ENCODE peak calls at places on chromosome 13, in ten cellular contexts. C is IMR-90; R is CD8-positive, alpha-beta T cell; A is cardiac muscle cell; P is body of pancreas; M is aorta; E is prostate gland; F is breast epithelium; Q is fibroblast of lung; G is thoracic aorta. O is an unnamed sample.

GRCh38 chr13:23817833-23818232 is 71.4 kb downstream of the MIPEP start:
- DNase-seq in C (no peak), R (no peak), A (no peak), P (no peak), M (no peak), E (no peak), F (no peak), Q (no peak), G (no peak), O (no peak)

GRCh38 chr13:38213307-38213706 is 136.3 kb upstream of the UFM1 start:
- DNase-seq in C (no peak), R (no peak), A (no peak), P (no peak), M (no peak), E (no peak), F (no peak), Q (no peak), G (no peak), O (no peak)

GRCh38 chr13:95906999-95907398 is 146.2 kb downstream of the UGGT2 start:
- DNase-seq in C (no peak), R (no peak), A (no peak), P (no peak), M (no peak), E (no peak), F (no peak), Q (no peak), G (no peak), O (no peak)

GRCh38 chr13:60959427-60959826 is 456.2 kb downstream of the PCDH20 start:
- DNase-seq in C (no peak), R (no peak), A (no peak), P (no peak), M (no peak), E (no peak), F (no peak), Q (no peak), G (no peak), O (no peak)

GRCh38 chr13:108961542-108962125 is 332.2 kb downstream of the MYO16 start:
- DNase-seq in C (peak; percentile 62), R (no peak), A (peak; percentile 71), P (no peak), M (no peak), E (no peak), F (no peak), Q (peak; percentile 74), G (no peak), O (no peak)

GRCh38 chr13:113448885-113449692 is 4.2 kb downstream of the ADPRHL1 start:
- DNase-seq in C (no peak), R (peak; percentile 66), A (no peak), P (peak; percentile 91), M (peak; percentile 47), E (no peak), F (peak; percentile 55), Q (no peak), G (no peak), O (peak; percentile 68)

GRCh38 chr13:105196052-105196451 is 1339.4 kb downstream of the EFNB2 start:
- DNase-seq in C (peak; percentile 58), R (no peak), A (peak; percentile 93), P (no peak), M (no peak), E (no peak), F (no peak), Q (peak; percentile 39), G (no peak), O (peak; percentile 73)

GRCh38 chr13:50916701-50917184 is 7.2 kb downstream of the RNASEH2B start:
- DNase-seq in C (no peak), R (no peak), A (no peak), P (peak; percentile 38), M (peak; percentile 51), E (no peak), F (no peak), Q (no peak), G (no peak), O (no peak)

GRCh38 chr13:95258619-95259194 is 42.5 kb downstream of the ABCC4 start:
- DNase-seq in C (no peak), R (no peak), A (no peak), P (no peak), M (no peak), E (no peak), F (no peak), Q (no peak), G (no peak), O (no peak)

GRCh38 chr13:75368167-75368566 is 113.8 kb downstream of the TBC1D4 start:
- DNase-seq in C (peak; percentile 92), R (no peak), A (peak; percentile 93), P (no peak), M (no peak), E (peak; percentile 25), F (no peak), Q (peak; percentile 93), G (peak; percentile 14), O (no peak)

GRCh38 chr13:77516342-77516789 is 19.1 kb upstream of the SCEL start:
- DNase-seq in C (peak; percentile 44), R (no peak), A (peak; percentile 26), P (no peak), M (no peak), E (no peak), F (no peak), Q (peak; percentile 54), G (no peak), O (no peak)

GRCh38 chr13:61664821-61665705 is 249.4 kb upstream of the PCDH20 start:
- DNase-seq in C (no peak), R (no peak), A (peak; percentile 0), P (no peak), M (no peak), E (no peak), F (no peak), Q (no peak), G (no peak), O (no peak)

DNA sequence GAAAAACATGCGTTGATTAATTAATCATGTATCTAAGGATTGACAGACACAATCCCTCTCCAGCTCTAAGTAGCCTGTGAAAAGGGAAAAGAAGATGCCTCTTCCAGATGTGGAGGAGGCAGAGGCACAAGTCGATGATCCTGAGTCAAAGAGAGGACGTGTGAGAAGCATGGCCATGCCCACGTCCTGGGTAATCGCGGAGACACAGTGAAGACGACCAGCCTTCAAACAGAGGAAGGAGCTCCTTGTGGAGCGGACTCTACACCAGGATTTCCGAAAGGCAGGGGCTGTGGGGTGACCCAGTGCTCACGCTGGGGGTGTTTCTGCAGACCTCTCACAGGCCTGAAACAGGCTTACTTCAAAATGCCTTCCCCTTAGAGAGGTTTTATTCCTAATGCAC is 70.5 kb downstream of the COL4A1 start:
- DNase-seq in C (no peak), R (no peak), A (no peak), P (no peak), M (no peak), E (no peak), F (no peak), Q (no peak), G (no peak), O (no peak)
- H3K4me1 ChIP-seq in C (peaks cover 23% of the 10 kb centered on the region), R (no peaks in the 10 kb centered on the region), A (peaks cover 18% of the 10 kb centered on the region), P (peaks cover 18% of the 10 kb centered on the region), M (peaks cover 4% of the 10 kb centered on the region), E (no peaks in the 10 kb centered on the region), F (no peaks in the 10 kb centered on the region), Q (peaks cover 34% of the 10 kb centered on the region), G (peaks cover 91% of the 10 kb centered on the region), O (no peaks in the 10 kb centered on the region)

DNA sequence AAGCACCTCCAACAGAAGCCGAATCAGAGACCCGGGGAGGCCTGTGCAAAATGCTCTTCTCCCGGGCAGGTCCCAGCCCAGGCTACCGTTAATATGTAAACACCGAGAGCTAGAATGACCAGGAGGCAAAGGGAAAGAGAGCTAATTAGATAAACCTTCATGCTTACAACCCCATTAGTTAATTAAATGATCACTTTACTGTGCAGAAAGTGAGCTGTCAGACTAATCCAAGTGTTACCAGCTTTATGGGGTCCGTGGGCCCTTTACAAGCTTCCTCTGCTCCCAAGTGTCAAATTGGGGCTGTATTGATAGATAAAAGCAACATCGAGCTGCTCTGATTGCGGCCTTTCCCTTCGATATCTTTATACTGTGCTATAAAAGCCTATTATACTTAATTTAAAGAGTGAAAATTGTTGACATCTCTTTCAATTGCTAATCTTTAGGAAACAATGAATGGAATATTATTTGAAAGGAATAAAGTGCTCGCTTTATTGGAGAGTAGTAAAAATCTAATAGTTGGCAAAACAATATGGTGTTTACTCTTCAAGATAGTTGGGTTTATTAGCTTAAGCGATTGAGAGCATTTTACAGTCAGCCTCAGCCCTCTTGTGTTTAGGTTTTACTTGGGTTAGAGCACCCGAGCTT is 189.2 kb upstream of the GPR12 start:
- DNase-seq in C (no peak), R (no peak), A (no peak), P (no peak), M (no peak), E (no peak), F (no peak), Q (no peak), G (no peak), O (no peak)
- H3K4me1 ChIP-seq in C (no peaks in the 10 kb centered on the region), R (no peaks in the 10 kb centered on the region), A (peaks cover 3% of the 10 kb centered on the region), P (peaks cover 49% of the 10 kb centered on the region), M (no peaks in the 10 kb centered on the region), E (no peaks in the 10 kb centered on the region), F (no peaks in the 10 kb centered on the region), Q (no peaks in the 10 kb centered on the region), G (peaks cover 8% of the 10 kb centered on the region), O (no peaks in the 10 kb centered on the region)

GRCh38 chr13:49533011-49533410 is 37.3 kb downstream of the PHF11 start:
- DNase-seq in C (no peak), R (no peak), A (no peak), P (no peak), M (no peak), E (no peak), F (no peak), Q (no peak), G (no peak), O (no peak)
- H3K4me1 ChIP-seq in C (no peaks in the 10 kb centered on the region), R (no peaks in the 10 kb centered on the region), A (peaks cover 13% of the 10 kb centered on the region), P (no peaks in the 10 kb centered on the region), M (no peaks in the 10 kb centered on the region), E (no peaks in the 10 kb centered on the region), F (no peaks in the 10 kb centered on the region), Q (no peaks in the 10 kb centered on the region), G (peaks cover 19% of the 10 kb centered on the region), O (no peaks in the 10 kb centered on the region)

GRCh38 chr13:28609936-28610335 is 49.0 kb upstream of the POMP start:
- DNase-seq in C (peak; percentile 87), R (no peak), A (peak; percentile 39), P (no peak), M (no peak), E (no peak), F (no peak), Q (peak; percentile 42), G (no peak), O (no peak)

GRCh38 chr13:28611021-28611420 is 47.9 kb upstream of the POMP start:
- DNase-seq in C (peak; percentile 26), R (no peak), A (no peak), P (no peak), M (no peak), E (no peak), F (no peak), Q (peak; percentile 12), G (no peak), O (no peak)

GRCh38 chr13:28611654-28612131 is 47.2 kb upstream of the POMP start:
- DNase-seq in C (peak; percentile 44), R (no peak), A (peak; percentile 46), P (no peak), M (no peak), E (no peak), F (no peak), Q (no peak), G (no peak), O (no peak)

GRCh38 chr13:28607187-28607955 is 51.6 kb upstream of the POMP start:
- DNase-seq in C (no peak), R (no peak), A (no peak), P (no peak), M (no peak), E (no peak), F (no peak), Q (no peak), G (no peak), O (no peak)

GRCh38 chr13:28609381-28609780 is 49.5 kb upstream of the POMP start:
- DNase-seq in C (no peak), R (no peak), A (no peak), P (no peak), M (no peak), E (no peak), F (no peak), Q (no peak), G (no peak), O (no peak)
- H3K4me1 ChIP-seq in C (peaks cover 2% of the 10 kb centered on the region), R (peaks cover 13% of the 10 kb centered on the region), A (no peaks in the 10 kb centered on the region), P (no peaks in the 10 kb centered on the region), M (no peaks in the 10 kb centered on the region), E (no peaks in the 10 kb centered on the region), F (no peaks in the 10 kb centered on the region), Q (no peaks in the 10 kb centered on the region), G (no peaks in the 10 kb centered on the region), O (peaks cover 5% of the 10 kb centered on the region)